ENCODE peak calls at places on chromosomes 13 and 19, in five cellular contexts. H is mammary epithelial cell, A is fibroblast of lung, Q is K562, D is GM23338. Z is an unnamed sample. For H3K79me2, the result is how much of the 10 kb centered on the place peaks cover.

GRCh38 chr13:50990540-50991506 is 81.2 kb downstream of the RNASEH2B start:
- DNase-seq in H (no peak), A (peak), Q (peak), D (peak), Z (no peak)

GRCh38 chr13:85798999-85799646 is at the start of gene SLITRK6:
- DNase-seq in H (peak), A (peak), Q (no peak), D (peak), Z (no peak)

GRCh38 chr19:2251577-2252480 is 2.7 kb downstream of the AMH start:
- DNase-seq in H (no peak), A (peak), Q (no peak), D (peak), Z (no peak)

GRCh38 chr19:39310558-39311311 is 9.9 kb downstream of the LRFN1 start:
- DNase-seq in H (no peak), A (no peak), Q (peak), D (peak), Z (no peak)

GRCh38 chr13:41668130-41668757 is 210.9 kb downstream of the RGCC start:
- DNase-seq in H (peak), A (peak), Q (peak), D (peak), Z (peak)

GRCh38 chr19:14248578-14249011 is 42.6 kb upstream of the ADGRL1 start:
- DNase-seq in H (no peak), A (peak), Q (no peak), D (peak), Z (no peak)

GRCh38 chr19:40603071-40603718 is 2.0 kb downstream of the LTBP4 start:
- DNase-seq in H (peak), A (peak), Q (peak), D (peak), Z (no peak)

GRCh38 chr13:43924549-43925245 is 45.0 kb downstream of the LACC1 start:
- DNase-seq in H (no peak), A (no peak), Q (no peak), D (no peak), Z (peak)

GRCh38 chr13:76523740-76524382 is 362.3 kb downstream of the KCTD12 start:
- DNase-seq in H (no peak), A (peak), Q (no peak), D (no peak), Z (peak)

GRCh38 chr13:99657848-99658265 is 156.6 kb downstream of the TM9SF2 start:
- DNase-seq in H (no peak), A (peak), Q (no peak), D (peak), Z (no peak)

GRCh38 chr13:77345150-77345780 is 18.4 kb upstream of the MYCBP2 start:
- DNase-seq in H (no peak), A (no peak), Q (no peak), D (no peak), Z (no peak)

GRCh38 chr19:41175825-41176734 is 16.9 kb upstream of the CYP2S1 start:
- DNase-seq in H (peak), A (peak), Q (no peak), D (peak), Z (no peak)

GRCh38 chr19:13010038-13010991 is 15.0 kb downstream of the NFIX start:
- DNase-seq in H (no peak), A (no peak), Q (no peak), D (peak), Z (no peak)
- H3K79me2 ChIP-seq in H (half or more), A (half or more), Q (under half), D (under half), Z (under half)

DNA sequence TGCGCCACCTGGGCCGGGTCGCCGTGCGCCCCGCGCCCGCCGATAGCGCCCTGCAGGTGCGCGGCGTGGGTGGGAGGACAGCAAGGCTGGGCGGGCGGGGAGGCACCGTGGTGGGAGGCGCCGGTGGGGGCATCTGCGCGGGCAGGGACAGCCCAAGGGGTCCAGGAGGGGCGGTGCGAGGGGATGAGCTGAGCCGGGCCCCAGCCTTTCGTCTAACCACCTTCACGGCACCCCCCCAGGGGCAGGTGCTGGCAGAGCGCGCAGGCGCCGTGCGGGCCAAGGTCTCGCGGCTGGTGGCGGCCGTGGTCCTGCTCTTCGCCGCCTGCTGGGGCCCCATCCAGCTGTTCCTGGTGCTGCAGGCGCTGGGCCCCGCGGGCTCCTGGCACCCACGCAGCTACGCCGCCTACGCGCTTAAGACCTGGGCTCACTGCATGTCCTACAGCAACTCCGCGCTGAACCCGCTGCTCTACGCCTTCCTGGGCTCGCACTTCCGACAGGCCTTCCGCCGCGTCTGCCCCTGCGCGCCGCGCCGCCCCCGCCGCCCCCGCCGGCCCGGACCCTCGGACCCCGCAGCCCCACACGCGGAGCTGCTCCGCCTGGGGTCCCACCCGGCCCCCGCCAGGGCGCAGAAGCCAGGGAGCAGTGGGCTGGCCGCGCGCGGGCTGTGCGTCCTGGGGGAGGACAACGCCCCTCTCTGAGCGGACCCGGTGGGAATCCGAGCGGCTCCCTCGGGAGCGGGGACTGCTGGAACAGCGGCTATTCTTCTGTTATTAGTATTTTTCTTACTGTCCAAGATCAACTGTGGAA is 3.1 kb downstream of the KISS1R start:
- DNase-seq in H (peak), A (no peak), Q (no peak), D (peak), Z (peak)
- TF ChIP-seq EZH2 in H (no peak), A (peak), Q (no peak), D (peak), Z (no peak)

DNA sequence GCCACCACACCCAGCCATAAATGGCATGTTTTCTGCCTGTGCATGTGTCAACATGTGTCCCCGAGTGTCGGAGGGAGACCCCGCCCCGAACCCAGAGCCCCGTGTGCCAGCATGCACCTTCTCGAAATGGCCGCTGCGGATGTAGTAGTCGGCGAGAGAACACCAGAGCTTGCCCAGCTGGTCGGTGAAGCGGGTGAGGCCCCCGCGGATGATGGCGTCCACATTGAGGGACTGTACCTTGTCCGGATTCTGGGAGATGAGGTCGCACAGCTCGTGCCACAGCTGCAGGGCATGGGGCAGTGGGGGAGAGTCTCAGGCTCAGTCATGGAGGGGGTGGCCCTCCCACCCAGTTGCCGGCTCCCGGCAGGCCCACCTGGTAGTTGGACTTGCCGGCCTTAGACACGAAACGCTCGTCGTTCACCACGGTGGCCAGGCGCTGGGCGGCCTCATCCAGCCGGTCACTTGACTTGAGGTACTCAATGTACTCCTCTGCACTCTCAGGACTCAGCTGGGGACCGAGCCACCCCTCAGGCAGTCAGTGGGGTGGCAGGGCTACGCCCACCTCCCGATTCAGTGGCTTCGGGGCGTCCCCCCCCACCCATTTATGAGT is 3.5 kb downstream of the XAB2 start:
- DNase-seq in H (no peak), A (no peak), Q (no peak), D (no peak), Z (no peak)
- H3K79me2 ChIP-seq in H (half or more), A (under half), Q (under half), D (under half), Z (half or more)

DNA sequence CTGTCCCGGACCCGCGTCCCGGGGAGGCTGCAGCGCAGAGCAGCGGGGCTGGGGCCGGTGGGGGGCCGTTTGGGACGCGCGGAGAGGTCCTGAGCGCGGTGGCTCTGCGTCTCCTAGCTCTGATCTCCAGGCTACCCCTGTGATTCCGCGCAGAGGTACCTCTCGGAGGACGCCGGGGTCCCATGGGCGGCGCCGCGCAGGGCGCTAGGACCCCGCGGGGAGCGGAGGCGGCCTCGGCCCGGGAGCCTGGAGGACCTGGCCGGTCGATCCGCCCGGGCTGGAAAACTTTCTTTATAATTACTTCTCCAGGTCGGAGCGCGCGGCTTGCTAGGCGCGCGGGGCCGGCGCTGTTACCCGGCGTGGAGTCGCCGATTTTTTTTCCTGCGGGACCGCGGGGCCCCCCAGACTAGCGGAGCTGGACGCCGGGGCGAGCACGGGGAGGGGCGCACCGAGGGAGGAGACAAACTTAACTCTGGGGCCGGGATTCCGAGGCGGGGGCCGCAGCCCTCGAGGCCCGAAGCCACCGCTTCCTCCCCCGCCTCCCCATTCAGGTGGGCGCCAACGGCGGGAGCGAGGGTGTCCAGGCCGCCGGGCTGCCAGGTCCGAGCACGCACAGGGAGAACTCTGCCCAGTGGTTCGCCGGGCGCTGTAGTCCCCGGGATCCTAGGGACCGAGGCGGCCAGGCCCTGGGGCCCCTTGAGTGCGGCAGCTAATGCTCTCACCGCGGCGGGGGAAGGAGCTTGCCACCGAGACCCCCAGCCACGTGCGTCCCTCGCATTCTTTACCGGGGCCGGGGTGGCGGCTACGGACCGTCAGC is 848 bp upstream of the CEBPA start:
- DNase-seq in H (peak), A (peak), Q (peak), D (peak), Z (no peak)
- TF ChIP-seq EZH2 in H (no peak), A (peak), Q (no peak), D (no peak), Z (no peak)

GRCh38 chr19:42229855-42230331 is 9.8 kb downstream of the ZNF526 start:
- DNase-seq in H (no peak), A (no peak), Q (peak), D (no peak), Z (no peak)
- H3K79me2 ChIP-seq in H (half or more), A (under half), Q (under half), D (under half), Z (under half)

GRCh38 chr19:45153339-45154063 is 7.3 kb downstream of the NKPD1 start:
- DNase-seq in H (no peak), A (peak), Q (peak), D (peak), Z (no peak)
- TF ChIP-seq EZH2 in H (no peak), A (no peak), Q (no peak), D (no peak), Z (no peak)

GRCh38 chr13:102190930-102191329 is 210.9 kb downstream of the FGF14 start:
- DNase-seq in H (peak), A (no peak), Q (no peak), D (no peak), Z (no peak)
- H3K79me2 ChIP-seq in H (under half), A (under half), Q (under half), D (under half), Z (under half)

GRCh38 chr19:51503891-51504290 is 2.3 kb upstream of the SIGLEC12 start:
- DNase-seq in H (no peak), A (no peak), Q (no peak), D (no peak), Z (no peak)
- TF ChIP-seq EZH2 in H (no peak), A (no peak), Q (no peak), D (no peak), Z (no peak)

GRCh38 chr19:12935071-12935470 is 1.6 kb upstream of the FARSA start:
- DNase-seq in H (no peak), A (no peak), Q (no peak), D (no peak), Z (no peak)
- H3K79me2 ChIP-seq in H (half or more), A (under half), Q (half or more), D (under half), Z (half or more)

GRCh38 chr19:5817218-5817617 is 12.4 kb downstream of the NRTN start:
- DNase-seq in H (no peak), A (no peak), Q (no peak), D (no peak), Z (no peak)
- TF ChIP-seq EZH2 in H (no peak), A (no peak), Q (no peak), D (no peak), Z (no peak)